ENCODE peak calls at places on chromosomes 12 and 14, in ten cellular contexts. A is left lobe of liver; X is T-cell; G is right lobe of liver; I is central memory CD8-positive, alpha-beta T cell; Q is body of pancreas; U is left cardiac atrium; V is omental fat pad; B is Panc1; C is natural killer cell. Z is an unnamed sample.

GRCh38 chr14:105348169-105348944 is 33.8 kb downstream of the PACS2 start:
- ATAC-seq in I (no peak), B (no peak), A (no peak), Q (no peak), G (no peak), U (no peak), C (no peak), X (no peak), V (no peak), Z (no peak)

GRCh38 chr12:84658877-84659276 is 253.7 kb downstream of the SLC6A15 start:
- ATAC-seq in G (no peak), U (no peak), B (no peak), A (no peak), C (no peak), V (no peak), X (no peak), Q (no peak), I (no peak), Z (no peak)

GRCh38 chr12:2455410-2455809 is 339.4 kb upstream of the FKBP4 start:
- ATAC-seq in I (no peak), Q (no peak), U (no peak), V (no peak), X (no peak), B (no peak), A (no peak), G (no peak), C (no peak), Z (no peak)

GRCh38 chr14:36019126-36019525 is 157.4 kb downstream of the PTCSC3 start:
- ATAC-seq in B (no peak), X (peak), C (no peak), G (no peak), U (no peak), I (no peak), Q (no peak), V (no peak), A (no peak), Z (no peak)

GRCh38 chr12:105933671-105934665 is 204.8 kb downstream of the NUAK1 start:
- ATAC-seq in A (peak), V (no peak), Q (peak), C (no peak), B (peak), I (no peak), G (peak), X (no peak), U (peak), Z (peak)

GRCh38 chr14:52015411-52016030 is 26.2 kb downstream of the RTRAF start:
- ATAC-seq in B (peak), I (no peak), U (peak), X (no peak), G (peak), Q (peak), C (no peak), V (no peak), A (peak), Z (no peak)

GRCh38 chr14:98684486-98684885 is 587.5 kb downstream of the BCL11B start:
- ATAC-seq in V (no peak), X (no peak), G (no peak), C (no peak), I (no peak), B (no peak), U (no peak), Q (no peak), A (no peak), Z (no peak)

GRCh38 chr12:95755236-95755865 is 35.2 kb downstream of the NTN4 start:
- ATAC-seq in A (no peak), C (no peak), U (peak), V (no peak), Q (no peak), G (no peak), X (no peak), B (no peak), I (no peak), Z (no peak)